ENCODE peak calls at places on chromosomes 16 and 17, in nine cellular contexts. O, Z, H, G, C, U, Y, K and W are unnamed samples.
A peak's percentile ranks its signal among the peaks of the same experiment; 100 is the strongest.

GRCh38 chr17:46157443-46158107 is 35.7 kb downstream of the KANSL1 start:
- DNase-seq in Y (peak; percentile 72), Z (no peak), C (no peak), K (no peak), U (no peak), O (no peak), G (peak; percentile 23), H (no peak), W (no peak)

GRCh38 chr16:49462989-49463371 is 89.4 kb downstream of the C16orf78 start:
- DNase-seq in C (peak; percentile 90), Z (no peak), K (no peak), H (no peak), U (peak; percentile 24), O (no peak), Y (no peak), G (no peak), W (no peak)

GRCh38 chr17:50051082-50051576 is 4.8 kb upstream of the ITGA3 start:
- DNase-seq in G (peak; percentile 88), Z (no peak), K (peak; percentile 99), U (peak; percentile 75), C (no peak), H (peak; percentile 73), O (no peak), Y (peak; percentile 90), W (no peak)

GRCh38 chr16:64893386-64893785 is 228.5 kb downstream of the CDH11 start:
- DNase-seq in U (no peak), O (no peak), Y (peak; percentile 28), K (no peak), Z (peak; percentile 18), G (peak; percentile 21), H (no peak), C (no peak), W (no peak)

GRCh38 chr16:6019490-6019991 is 921.9 kb upstream of the EEF2KMT start:
- DNase-seq in Z (no peak), O (no peak), Y (no peak), G (no peak), C (no peak), U (peak; percentile 61), K (no peak), H (no peak), W (peak; percentile 38)

GRCh38 chr17:80950466-80951120 is 41.0 kb upstream of the CHMP6 start:
- DNase-seq in H (no peak), O (no peak), G (no peak), Y (no peak), K (no peak), C (no peak), U (no peak), Z (no peak), W (no peak)

GRCh38 chr17:76248013-76248782 is 7.9 kb upstream of the RNF157 start:
- DNase-seq in G (no peak), K (no peak), Y (peak; percentile 56), U (no peak), H (no peak), C (no peak), O (no peak), Z (no peak), W (no peak)

GRCh38 chr17:56943505-56944125 is 17.2 kb downstream of the COIL start:
- DNase-seq in U (no peak), K (no peak), O (no peak), H (no peak), Z (no peak), Y (no peak), C (no peak), G (no peak), W (no peak)

GRCh38 chr17:63196772-63197335 is 230.8 kb downstream of the TANC2 start:
- DNase-seq in Z (no peak), G (no peak), U (no peak), O (no peak), H (no peak), K (no peak), Y (no peak), C (no peak), W (no peak)

GRCh38 chr17:44065668-44066203 is 735 bp downstream of the LSM12 start:
- DNase-seq in H (no peak), K (no peak), Z (no peak), O (peak; percentile 14), C (no peak), Y (no peak), G (no peak), U (no peak), W (no peak)

GRCh38 chr17:63398680-63399079 is 47.4 kb downstream of the CYB561 start:
- DNase-seq in U (no peak), G (peak; percentile 29), Z (no peak), O (no peak), Y (peak; percentile 53), C (no peak), H (no peak), K (no peak), W (no peak)

GRCh38 chr17:41792835-41793748 is 6.6 kb upstream of the JUP start:
- DNase-seq in K (peak; percentile 97), Z (peak; percentile 78), Y (peak; percentile 57), U (peak; percentile 64), O (peak; percentile 82), H (peak; percentile 71), C (no peak), G (peak; percentile 60), W (no peak)

GRCh38 chr16:20393801-20394637 is 10.5 kb downstream of the PDILT start:
- DNase-seq in Y (no peak), G (no peak), O (peak; percentile 51), U (no peak), K (no peak), Z (peak; percentile 11), C (no peak), H (no peak), W (no peak)

GRCh38 chr16:21614896-21615295 is 15.5 kb downstream of the METTL9 start:
- DNase-seq in Y (no peak), H (no peak), K (no peak), C (no peak), G (no peak), Z (no peak), U (no peak), O (no peak), W (no peak)
- TF ChIP-seq CTCF in Y (no peak), H (no peak), K (peak; percentile 26), C (no peak), G (no peak), Z (no peak), U (peak; percentile 56), O (no peak), W (peak; percentile 27)

GRCh38 chr17:55601874-55602364 is 90.7 kb upstream of the SMIM36 start:
- DNase-seq in O (no peak), Y (peak; percentile 76), U (peak; percentile 76), H (no peak), C (no peak), Z (no peak), G (peak; percentile 61), K (peak; percentile 44), W (peak; percentile 33)
- TF ChIP-seq CTCF in O (no peak), Y (peak; percentile 90), U (peak; percentile 78), H (peak; percentile 34), C (peak; percentile 62), Z (peak; percentile 46), G (peak; percentile 79), K (peak; percentile 59), W (peak; percentile 82)

DNA sequence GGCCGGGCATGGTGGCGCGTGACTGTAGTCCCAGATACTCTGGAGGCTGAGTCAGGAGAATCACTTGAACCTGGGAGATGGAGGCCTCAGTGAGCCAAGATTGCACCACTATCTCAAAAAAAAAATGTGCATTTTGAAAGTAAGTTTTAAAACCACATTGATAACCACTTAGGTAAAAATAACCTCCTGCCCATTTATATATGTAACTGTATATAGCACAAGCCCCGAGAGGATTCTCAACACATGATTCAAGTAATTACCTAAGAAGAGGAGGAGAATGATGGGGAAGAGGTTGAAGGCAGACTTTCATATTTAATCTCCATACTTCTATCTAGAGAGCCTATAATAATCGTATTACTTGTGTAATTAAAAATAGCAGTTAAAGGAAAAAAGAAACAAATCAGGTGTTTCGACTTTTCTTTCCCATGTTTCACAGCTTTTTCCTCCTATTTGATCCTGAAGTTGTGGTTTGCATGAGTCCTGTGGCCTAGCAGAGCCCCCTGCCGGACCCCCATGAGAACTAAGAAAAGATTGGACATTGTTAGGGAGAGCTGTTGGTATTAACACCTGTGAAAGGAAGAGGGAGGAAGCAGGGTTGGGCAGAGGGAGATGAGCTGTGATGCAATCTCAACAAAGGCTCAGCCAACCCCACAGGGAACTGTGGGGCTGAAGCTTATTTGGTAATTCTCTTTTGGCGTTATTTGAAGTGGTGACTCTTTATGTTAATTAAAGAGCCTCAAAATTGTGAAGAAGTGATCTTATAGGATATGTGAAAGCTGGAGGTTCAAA is 22.1 kb downstream of the PMFBP1 start:
- DNase-seq in C (no peak), K (no peak), Y (no peak), G (no peak), Z (no peak), O (no peak), U (peak; percentile 59), H (no peak), W (no peak)
- TF ChIP-seq CTCF in C (no peak), K (no peak), Y (no peak), G (no peak), Z (no peak), O (no peak), U (peak; percentile 66), H (no peak), W (no peak)

DNA sequence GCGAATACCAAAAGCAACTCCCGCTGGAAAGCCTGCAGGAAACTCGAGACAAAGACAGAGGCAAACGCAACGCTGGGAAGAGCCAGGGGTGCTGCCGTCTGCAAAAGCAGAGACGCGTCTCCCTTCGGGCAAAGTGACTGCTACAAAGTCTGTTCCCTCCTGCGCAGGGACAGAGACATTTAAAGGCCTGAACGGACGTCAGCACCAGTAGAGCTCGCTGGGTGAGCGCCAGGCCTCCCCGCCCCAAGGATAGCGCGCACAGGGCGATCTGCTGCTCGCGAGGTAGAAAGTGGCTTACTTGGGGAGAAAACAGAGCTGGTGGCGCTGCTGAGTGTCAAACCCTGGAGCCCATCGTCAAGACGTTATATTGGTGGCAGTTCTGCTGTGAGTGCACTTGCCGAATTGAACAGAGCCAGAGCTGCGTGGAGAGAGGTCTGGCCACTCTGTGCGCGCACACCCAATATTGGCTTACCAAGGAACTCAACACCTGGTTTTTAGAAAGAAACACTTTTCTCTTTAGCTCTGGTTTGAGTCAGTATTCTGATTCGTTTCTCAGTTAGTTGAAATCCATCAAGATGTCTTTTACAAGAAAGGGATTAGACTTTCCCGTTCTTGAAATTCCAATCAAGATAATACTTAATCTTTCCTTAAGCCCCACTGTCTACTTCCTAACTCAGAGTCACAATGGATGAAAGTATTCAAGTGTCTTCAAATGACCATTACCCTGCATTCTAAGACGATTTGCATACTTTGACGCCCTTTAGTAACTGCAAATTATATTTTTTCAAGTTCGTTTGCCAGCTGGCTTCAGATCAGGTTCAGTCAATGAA is 190.1 kb downstream of the USP22 start:
- DNase-seq in H (no peak), C (no peak), O (no peak), G (no peak), Y (peak; percentile 17), Z (peak; percentile 23), U (peak; percentile 85), K (peak; percentile 5), W (peak; percentile 48)
- TF ChIP-seq CTCF in H (no peak), C (no peak), O (no peak), G (no peak), Y (no peak), Z (no peak), U (no peak), K (no peak), W (no peak)

DNA sequence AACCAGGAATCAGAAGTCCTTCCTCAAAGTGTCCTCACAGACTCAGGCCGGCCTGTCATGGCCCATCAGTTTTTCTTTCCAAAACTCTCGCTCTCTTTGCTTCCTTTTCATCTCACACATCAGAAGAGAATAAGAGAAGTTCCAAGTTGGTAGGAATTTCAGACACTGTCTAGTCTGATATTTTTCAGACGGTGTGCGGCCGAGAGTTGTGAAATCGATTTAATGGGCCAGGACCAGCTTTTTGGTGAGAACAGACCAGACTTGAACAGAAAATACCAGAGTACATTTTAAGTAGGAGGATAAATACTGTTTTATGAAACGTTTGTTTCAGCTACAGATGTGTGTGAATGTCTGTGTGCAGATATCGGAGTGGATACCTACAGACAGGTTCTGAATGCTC is 24.8 kb upstream of the RCVRN start:
- DNase-seq in G (no peak), U (no peak), K (no peak), C (no peak), Z (no peak), Y (no peak), O (no peak), H (no peak), W (no peak)
- TF ChIP-seq CTCF in G (no peak), U (no peak), K (no peak), C (no peak), Z (no peak), Y (no peak), O (no peak), H (no peak), W (no peak)